ENCODE peak calls at places on chromosomes 5 and 9, in ten cellular contexts. O is upper lobe of right lung; N is GM23248; Y is GM23338; T is Karpas-422; L is A673; B is Peyer's patch; D is brain microvascular endothelial cell; R is effector memory CD4-positive, alpha-beta T cell; I is aorta. Q is an unnamed sample.

GRCh38 chr9:114989600-114990410 is 59.4 kb upstream of the TNFSF8 start:
- DNase-seq in Y (no peak), N (no peak), I (no peak), L (no peak), O (no peak), T (no peak), D (no peak), B (no peak), R (no peak), Q (no peak)

GRCh38 chr9:99966720-99967119 is 60.3 kb downstream of the STX17 start:
- DNase-seq in R (no peak), D (peak), O (no peak), T (no peak), Y (peak), I (no peak), N (no peak), L (no peak), B (no peak), Q (peak)

GRCh38 chr5:175254155-175254554 is 189.8 kb downstream of the DRD1 start:
- DNase-seq in R (no peak), O (no peak), N (peak), L (no peak), Y (no peak), B (no peak), D (peak), I (no peak), T (no peak), Q (no peak)

GRCh38 chr5:16863380-16864007 is 72.6 kb downstream of the MYO10 start:
- DNase-seq in N (no peak), I (no peak), L (no peak), D (no peak), R (no peak), O (no peak), T (no peak), B (no peak), Y (no peak), Q (no peak)

GRCh38 chr9:71608825-71609452 is 159.4 kb downstream of the CEMIP2 start:
- DNase-seq in B (no peak), T (no peak), R (no peak), O (no peak), I (no peak), L (peak), Y (peak), N (no peak), D (peak), Q (peak)

GRCh38 chr9:97046228-97046627 is 7.3 kb upstream of the CTSV start:
- DNase-seq in I (no peak), O (peak), L (no peak), N (peak), Y (peak), T (no peak), R (no peak), D (no peak), B (peak), Q (peak)

GRCh38 chr9:136808075-136808780 is 480 bp downstream of the RABL6 start:
- DNase-seq in T (peak), L (peak), D (no peak), N (peak), R (peak), B (peak), O (peak), Y (no peak), I (peak), Q (no peak)

GRCh38 chr9:34653131-34653530 is 1.1 kb downstream of the IL11RA start:
- DNase-seq in Y (no peak), I (peak), T (no peak), R (no peak), O (no peak), N (peak), L (no peak), D (peak), B (no peak), Q (no peak)

GRCh38 chr9:79583957-79584654 is 12.3 kb downstream of the TLE4 start:
- DNase-seq in T (no peak), D (no peak), L (no peak), R (no peak), I (peak), B (peak), O (peak), N (no peak), Y (peak), Q (no peak)

GRCh38 chr5:59097116-59097515 is 514.2 kb downstream of the RAB3C start:
- DNase-seq in I (no peak), N (peak), T (no peak), L (no peak), D (peak), R (no peak), O (no peak), B (no peak), Y (no peak), Q (no peak)

GRCh38 chr9:93149361-93149760 is 15.3 kb upstream of the NINJ1 start:
- DNase-seq in L (no peak), R (no peak), D (no peak), O (no peak), Y (no peak), T (no peak), I (no peak), B (no peak), N (no peak), Q (no peak)

GRCh38 chr9:107732781-107733529 is 243.4 kb upstream of the KLF4 start:
- DNase-seq in R (no peak), B (peak), T (no peak), N (peak), D (no peak), L (no peak), O (no peak), Y (no peak), I (peak), Q (no peak)

GRCh38 chr5:56095579-56096102 is 100.9 kb upstream of the IL6ST start:
- DNase-seq in B (no peak), T (no peak), O (no peak), D (no peak), I (no peak), R (no peak), L (no peak), N (no peak), Y (no peak), Q (no peak)

GRCh38 chr9:88179080-88179521 is 40.8 kb upstream of the SPATA31C2 start:
- DNase-seq in B (peak), Y (no peak), L (no peak), D (no peak), I (no peak), N (no peak), O (peak), R (no peak), T (no peak), Q (no peak)

GRCh38 chr5:133316346-133317343 is 264.8 kb downstream of the HSPA4 start:
- DNase-seq in L (peak), R (no peak), B (no peak), D (no peak), N (no peak), Y (peak), I (no peak), O (no peak), T (peak), Q (no peak)

GRCh38 chr5:148853868-148854267 is 27.5 kb downstream of the ADRB2 start:
- DNase-seq in Y (no peak), N (no peak), I (no peak), D (no peak), O (no peak), L (no peak), T (no peak), B (no peak), R (no peak), Q (no peak)

GRCh38 chr5:66872688-66873333 is 276.6 kb downstream of the MAST4 start:
- DNase-seq in T (no peak), Y (no peak), I (no peak), B (no peak), R (no peak), O (no peak), D (no peak), L (no peak), N (no peak), Q (no peak)

GRCh38 chr5:77845273-77845646 is 69.1 kb upstream of the TBCA start:
- DNase-seq in I (no peak), L (no peak), R (no peak), N (no peak), T (no peak), Y (no peak), B (no peak), D (no peak), O (no peak), Q (no peak)

GRCh38 chr5:65762234-65762633 is 40.2 kb downstream of the NLN start:
- DNase-seq in I (no peak), R (no peak), D (no peak), Y (no peak), O (no peak), B (no peak), T (no peak), N (peak), L (no peak), Q (no peak)

GRCh38 chr5:83475540-83476469 is 4.3 kb downstream of the VCAN start:
- DNase-seq in B (no peak), Y (peak), I (no peak), D (peak), T (no peak), N (peak), O (no peak), L (peak), R (no peak), Q (no peak)

GRCh38 chr5:54387659-54388232 is 67.8 kb upstream of the HSPB3 start:
- DNase-seq in R (no peak), B (no peak), N (peak), I (no peak), D (peak), Y (no peak), L (no peak), O (no peak), T (no peak), Q (no peak)

GRCh38 chr9:95515272-95516113 is 1.3 kb downstream of the PTCH1 start:
- DNase-seq in R (no peak), D (no peak), T (no peak), Y (peak), N (peak), O (no peak), B (no peak), I (no peak), L (peak), Q (no peak)

GRCh38 chr9:103942652-103943051 is 151.5 kb upstream of the SMC2 start:
- DNase-seq in I (no peak), B (no peak), L (no peak), D (no peak), Y (no peak), T (no peak), N (no peak), O (no peak), R (no peak), Q (no peak)

GRCh38 chr9:119044801-119045200 is 324.4 kb downstream of the BRINP1 start:
- DNase-seq in B (no peak), L (no peak), Y (no peak), R (no peak), I (no peak), O (no peak), T (no peak), D (no peak), N (peak), Q (no peak)

GRCh38 chr9:16385590-16386578 is 484.6 kb downstream of the BNC2 start:
- DNase-seq in L (no peak), T (no peak), O (no peak), Y (no peak), I (no peak), B (no peak), D (no peak), R (no peak), N (peak), Q (peak)

GRCh38 chr9:297104-297794 is 82.6 kb downstream of the DOCK8 start:
- DNase-seq in I (peak), L (no peak), T (peak), O (peak), Y (no peak), B (peak), D (no peak), R (no peak), N (peak), Q (peak)

GRCh38 chr5:144141581-144141980 is 28.9 kb downstream of the YIPF5 start:
- DNase-seq in D (no peak), T (no peak), R (no peak), Y (no peak), I (no peak), L (no peak), B (no peak), O (no peak), N (peak), Q (no peak)

GRCh38 chr9:99046068-99046467 is 58.8 kb upstream of the TGFBR1 start:
- DNase-seq in Y (no peak), O (no peak), D (no peak), N (no peak), L (no peak), I (no peak), B (no peak), T (peak), R (no peak), Q (no peak)

GRCh38 chr9:34992376-34992951 is 2.9 kb downstream of the DNAJB5 start:
- DNase-seq in Y (no peak), N (peak), R (no peak), D (peak), L (peak), T (no peak), B (no peak), I (peak), O (no peak), Q (no peak)

GRCh38 chr9:117136461-117136860 is 278.4 kb downstream of the ASTN2 start:
- DNase-seq in I (no peak), R (no peak), L (no peak), D (no peak), B (no peak), T (no peak), Y (no peak), O (no peak), N (no peak), Q (no peak)

GRCh38 chr9:93317495-93318094 is 133.7 kb downstream of the WNK2 start:
- DNase-seq in L (no peak), B (no peak), N (no peak), O (peak), I (no peak), R (no peak), D (no peak), Y (no peak), T (no peak), Q (no peak)

GRCh38 chr9:4290427-4290837 is 9.4 kb downstream of the GLIS3 start:
- DNase-seq in N (no peak), L (no peak), R (no peak), Y (no peak), D (no peak), B (no peak), I (no peak), O (no peak), T (no peak), Q (no peak)

GRCh38 chr9:126363847-126364671 is 37.4 kb downstream of the MVB12B start:
- DNase-seq in Y (no peak), D (no peak), N (no peak), O (no peak), R (no peak), L (no peak), T (no peak), I (no peak), B (peak), Q (no peak)

GRCh38 chr5:81633916-81634315 is 117.0 kb downstream of the SSBP2 start:
- DNase-seq in B (no peak), Y (no peak), R (no peak), I (no peak), O (no peak), T (no peak), D (no peak), L (no peak), N (no peak), Q (no peak)

GRCh38 chr5:124337996-124338395 is 408.4 kb downstream of the ZNF608 start:
- DNase-seq in O (no peak), I (no peak), T (no peak), Y (no peak), R (no peak), L (no peak), B (no peak), N (no peak), D (peak), Q (no peak)

GRCh38 chr5:153756540-153756939 is 266.1 kb downstream of the GRIA1 start:
- DNase-seq in R (no peak), B (no peak), Y (peak), I (no peak), L (peak), D (no peak), T (no peak), N (peak), O (no peak), Q (no peak)

GRCh38 chr9:118961857-118962256 is 407.4 kb downstream of the BRINP1 start:
- DNase-seq in D (peak), N (peak), B (no peak), T (no peak), I (no peak), O (no peak), Y (peak), L (no peak), R (no peak), Q (no peak)

GRCh38 chr5:135106610-135107009 is 72.6 kb upstream of the PITX1 start:
- DNase-seq in R (no peak), T (no peak), D (no peak), B (no peak), L (no peak), O (peak), Y (no peak), I (no peak), N (no peak), Q (no peak)

GRCh38 chr9:5529683-5530221 is 19.4 kb downstream of the PDCD1LG2 start:
- DNase-seq in O (no peak), R (no peak), B (no peak), L (no peak), I (no peak), T (peak), Y (no peak), D (no peak), N (no peak), Q (no peak)

GRCh38 chr9:75041041-75041440 is 12.9 kb upstream of the CARNMT1 start:
- DNase-seq in T (no peak), R (no peak), D (no peak), O (no peak), B (no peak), N (peak), L (no peak), I (no peak), Y (no peak), Q (no peak)

DNA sequence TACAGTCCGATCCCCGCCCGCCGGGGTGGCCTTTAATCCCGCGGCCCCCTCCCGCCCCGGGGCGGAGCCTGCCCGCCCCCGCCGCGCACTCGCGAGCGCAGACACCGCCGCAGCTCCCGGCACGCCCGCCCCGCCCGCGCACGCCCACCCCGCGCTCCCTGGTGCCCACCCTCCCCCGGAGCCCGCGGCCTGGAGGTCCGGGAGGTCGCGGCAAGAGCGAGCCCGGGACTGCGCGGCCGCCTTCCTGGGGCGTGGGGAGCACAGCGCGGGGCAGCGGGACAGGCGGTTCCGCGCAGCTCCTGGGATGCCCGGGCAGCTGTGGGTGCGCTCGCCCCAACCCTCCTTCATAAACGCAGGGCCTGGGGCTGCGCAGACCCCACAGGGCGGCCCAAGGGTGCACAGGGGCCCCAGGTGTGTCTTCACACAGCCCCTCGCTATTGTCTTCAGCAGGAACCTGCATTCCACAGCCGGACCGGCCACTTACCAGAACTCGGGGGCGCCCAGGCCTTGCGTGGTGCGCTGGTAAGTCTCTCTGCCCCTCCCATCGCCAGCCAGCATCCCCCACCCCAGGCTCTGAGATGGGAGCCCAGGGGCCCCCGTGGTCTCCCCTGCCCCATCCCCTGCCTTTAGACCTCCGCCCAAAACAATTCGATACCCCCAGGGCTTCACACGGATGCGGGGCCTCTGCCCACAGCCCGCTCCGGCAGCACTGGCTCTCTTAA is at the start of gene SLC9A3:
- DNase-seq in T (no peak), N (no peak), R (no peak), D (no peak), I (peak), Y (no peak), O (no peak), L (no peak), B (no peak), Q (no peak)
- H3K4me3 ChIP-seq in T (no peak), N (peak), R (no peak), D (no peak), I (no peak), Y (peak), O (peak), L (peak), B (no peak), Q (no peak)

DNA sequence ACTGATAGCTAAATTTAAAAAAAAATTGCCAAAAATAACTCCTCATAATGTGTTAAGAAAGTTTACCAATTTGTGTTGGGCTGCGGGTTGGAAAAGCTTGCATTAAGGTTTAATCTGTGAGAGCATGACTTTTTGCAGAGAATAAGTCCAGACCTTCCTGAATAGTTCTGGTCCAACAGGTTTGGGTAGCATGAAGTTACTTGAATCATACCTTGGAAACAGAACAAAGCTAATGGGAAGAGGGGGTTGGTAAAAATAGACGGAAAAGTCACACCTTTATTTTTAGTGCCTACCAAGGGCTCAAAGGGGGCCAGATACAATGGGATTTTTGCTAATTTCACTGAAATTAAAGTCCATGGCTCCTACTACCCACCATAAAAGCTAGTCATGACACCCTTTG is 17.1 kb upstream of the MATR3 start:
- DNase-seq in D (no peak), T (no peak), O (no peak), I (no peak), L (no peak), N (no peak), Y (no peak), R (no peak), B (no peak), Q (no peak)
- H3K4me3 ChIP-seq in D (peak), T (peak), O (no peak), I (no peak), L (peak), N (no peak), Y (peak), R (no peak), B (no peak), Q (peak)

GRCh38 chr9:105333811-105334210 is 89.4 kb downstream of the SLC44A1 start:
- DNase-seq in I (no peak), T (no peak), R (no peak), N (peak), L (no peak), Y (no peak), B (no peak), O (no peak), D (no peak), Q (no peak)
- H3K4me3 ChIP-seq in I (no peak), T (no peak), R (no peak), N (no peak), L (no peak), Y (no peak), B (no peak), O (no peak), D (no peak), Q (no peak)

DNA sequence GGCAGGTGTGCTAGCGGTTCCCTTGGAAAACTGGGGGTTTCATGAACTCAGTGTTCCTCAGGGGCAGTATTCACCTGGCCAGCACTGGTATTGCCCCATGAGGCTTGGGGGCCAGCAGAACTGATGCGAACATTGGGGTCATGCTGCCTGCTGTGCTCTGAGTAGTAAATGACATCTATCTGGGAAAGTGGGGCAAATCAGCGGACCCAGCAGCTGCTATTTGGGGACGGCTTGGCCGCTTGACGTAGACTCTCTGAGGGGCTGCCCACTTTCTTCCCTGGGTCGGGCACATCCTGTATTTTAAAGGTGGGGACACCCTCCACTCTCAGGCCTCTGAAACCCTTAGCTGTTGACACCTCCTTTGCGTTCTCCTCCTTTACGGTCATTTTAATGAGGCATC is 56.5 kb upstream of the ZFR start:
- DNase-seq in D (no peak), N (no peak), R (no peak), O (no peak), I (no peak), L (no peak), Y (peak), B (no peak), T (no peak), Q (no peak)
- H3K4me3 ChIP-seq in D (no peak), N (no peak), R (no peak), O (no peak), I (no peak), L (no peak), Y (peak), B (no peak), T (no peak), Q (no peak)

GRCh38 chr5:14655146-14655741 is 9.3 kb upstream of the OTULIN start:
- DNase-seq in B (no peak), L (no peak), N (no peak), Y (no peak), D (no peak), T (no peak), R (no peak), O (no peak), I (no peak), Q (no peak)
- H3K4me3 ChIP-seq in B (no peak), L (no peak), N (no peak), Y (no peak), D (no peak), T (no peak), R (no peak), O (no peak), I (no peak), Q (no peak)

GRCh38 chr5:73693573-73694061 is 67.6 kb downstream of the ARHGEF28 start:
- DNase-seq in B (no peak), D (peak), N (peak), O (no peak), I (no peak), Y (peak), R (no peak), T (no peak), L (peak), Q (no peak)
- H3K4me3 ChIP-seq in B (no peak), D (no peak), N (no peak), O (no peak), I (no peak), Y (no peak), R (no peak), T (no peak), L (no peak), Q (no peak)

Q was measured in PC-9.